ENCODE peak calls at places on chromosome 6, in four cellular contexts. I is IMR-90, N is HEK293T, U is K562. K is an unnamed sample.

GRCh38 chr6:14542670-14543366 is 425.2 kb downstream of the CD83 start:
- DNase-seq in I (peak), N (no peak), U (peak), K (peak)

GRCh38 chr6:119284861-119285521 is 64.6 kb downstream of the MAN1A1 start:
- DNase-seq in I (no peak), N (peak), U (peak), K (no peak)

GRCh38 chr6:14596410-14596809 is 478.8 kb downstream of the CD83 start:
- DNase-seq in I (peak), N (no peak), U (peak), K (no peak)

GRCh38 chr6:69973138-69973537 is 106.8 kb downstream of the COL19A1 start:
- DNase-seq in I (no peak), N (no peak), U (no peak), K (no peak)

GRCh38 chr6:155340464-155341129 is 26.3 kb upstream of the TFB1M start:
- DNase-seq in I (peak), N (no peak), U (no peak), K (no peak)

GRCh38 chr6:112470950-112471349 is 123.8 kb downstream of the RFPL4B start:
- DNase-seq in I (no peak), N (no peak), U (no peak), K (no peak)

GRCh38 chr6:7062445-7063162 is 45.2 kb upstream of the RREB1 start:
- DNase-seq in I (no peak), N (no peak), U (no peak), K (no peak)

GRCh38 chr6:56802570-56802969 is 152.3 kb upstream of the BEND6 start:
- DNase-seq in I (peak), N (no peak), U (no peak), K (no peak)

GRCh38 chr6:148358196-148358785 is 15.7 kb downstream of the SASH1 start:
- DNase-seq in I (peak), N (no peak), U (no peak), K (no peak)

GRCh38 chr6:1110164-1110563 is 201.7 kb upstream of the FOXQ1 start:
- DNase-seq in I (no peak), N (no peak), U (peak), K (no peak)

GRCh38 chr6:107647439-107647948 is 157.6 kb downstream of the SOBP start:
- DNase-seq in I (no peak), N (no peak), U (no peak), K (no peak)

GRCh38 chr6:91462236-91462635 is 875.4 kb upstream of the MAP3K7 start:
- DNase-seq in I (peak), N (no peak), U (no peak), K (no peak)

GRCh38 chr6:166612471-166612881 is 14.6 kb downstream of the RPS6KA2 start:
- DNase-seq in I (no peak), N (no peak), U (no peak), K (no peak)

GRCh38 chr6:150068786-150069648 is at the start of gene ULBP3:
- DNase-seq in I (peak), N (peak), U (peak), K (no peak)

GRCh38 chr6:157760589-157761330 is 62.3 kb upstream of the SNX9 start:
- DNase-seq in I (peak), N (no peak), U (peak), K (no peak)
- TF ChIP-seq BHLHE40 in I (no peak), N (no peak), U (no peak), K (no peak)

GRCh38 chr6:152726313-152726712 is 24.3 kb upstream of the VIP start:
- DNase-seq in I (no peak), N (no peak), U (no peak), K (no peak)

GRCh38 chr6:152720964-152721363 is 23.3 kb downstream of the MYCT1 start:
- DNase-seq in I (peak), N (no peak), U (no peak), K (no peak)

GRCh38 chr6:152727507-152727906 is 23.1 kb upstream of the VIP start:
- DNase-seq in I (no peak), N (no peak), U (peak), K (no peak)

GRCh38 chr6:152723398-152723797 is 25.7 kb downstream of the MYCT1 start:
- DNase-seq in I (peak), N (no peak), U (no peak), K (no peak)

GRCh38 chr6:152721956-152722355 is 24.3 kb downstream of the MYCT1 start:
- DNase-seq in I (no peak), N (no peak), U (no peak), K (no peak)
- TF ChIP-seq BHLHE40 in I (no peak), N (no peak), U (no peak), K (no peak)

GRCh38 chr6:160069050-160069454 is 52.6 kb upstream of the SLC22A1 start:
- DNase-seq in I (no peak), N (no peak), U (no peak), K (peak)

GRCh38 chr6:160068346-160068745 is 53.3 kb upstream of the SLC22A1 start:
- DNase-seq in I (no peak), N (no peak), U (no peak), K (no peak)

GRCh38 chr6:160067564-160067963 is 54.1 kb upstream of the SLC22A1 start:
- DNase-seq in I (no peak), N (no peak), U (no peak), K (no peak)

GRCh38 chr6:160063771-160064413 is 57.7 kb upstream of the SLC22A1 start:
- DNase-seq in I (no peak), N (no peak), U (no peak), K (no peak)

GRCh38 chr6:160065200-160065599 is 56.4 kb upstream of the SLC22A1 start:
- DNase-seq in I (no peak), N (no peak), U (no peak), K (no peak)
- TF ChIP-seq BHLHE40 in I (no peak), N (no peak), U (no peak), K (no peak)

GRCh38 chr6:10397756-10398438 is 17.0 kb downstream of the TFAP2A start:
- DNase-seq in I (no peak), N (no peak), U (no peak), K (no peak)

GRCh38 chr6:10399451-10399850 is 15.4 kb downstream of the TFAP2A start:
- DNase-seq in I (no peak), N (no peak), U (no peak), K (no peak)

GRCh38 chr6:10396775-10397174 is 18.1 kb downstream of the TFAP2A start:
- DNase-seq in I (no peak), N (no peak), U (no peak), K (no peak)

GRCh38 chr6:10400330-10400729 is 14.5 kb downstream of the TFAP2A start:
- DNase-seq in I (no peak), N (no peak), U (no peak), K (no peak)

GRCh38 chr6:10398439-10399218 is 16.2 kb downstream of the TFAP2A start:
- DNase-seq in I (no peak), N (no peak), U (no peak), K (no peak)
- TF ChIP-seq BHLHE40 in I (no peak), N (no peak), U (no peak), K (no peak)

GRCh38 chr6:36703081-36703606 is 5.5 kb downstream of the RAB44 start:
- DNase-seq in I (no peak), N (no peak), U (no peak), K (no peak)
- TF ChIP-seq BHLHE40 in I (no peak), N (no peak), U (no peak), K (no peak)

DNA sequence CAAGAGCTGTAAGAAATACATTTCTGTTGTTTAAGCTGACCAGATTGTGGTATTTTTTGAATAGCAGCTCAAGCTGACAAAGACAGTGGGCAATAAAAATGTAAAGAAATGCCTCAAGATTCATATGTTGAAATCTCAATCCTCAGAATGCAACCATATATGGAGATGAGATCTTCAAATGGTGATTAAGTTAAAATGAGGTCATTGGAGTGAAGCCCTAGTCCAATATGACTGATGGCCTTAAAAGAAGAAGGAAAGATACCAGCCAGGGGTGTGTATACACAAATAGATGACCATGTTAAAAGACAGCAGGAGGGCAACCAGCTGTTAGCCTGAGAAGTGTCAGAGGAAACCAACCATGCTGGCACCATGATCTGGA is 7.1 kb upstream of the DDO start:
- DNase-seq in I (no peak), N (no peak), U (no peak), K (no peak)
- TF ChIP-seq BHLHE40 in I (no peak), N (no peak), U (no peak), K (no peak)

GRCh38 chr6:138765896-138766487 is 7.6 kb upstream of the CCDC28A start:
- DNase-seq in I (peak), N (peak), U (peak), K (no peak)
- TF ChIP-seq BHLHE40 in I (no peak), N (no peak), U (no peak), K (no peak)

GRCh38 chr6:40950986-40951730 is 87.9 kb downstream of the UNC5CL start:
- DNase-seq in I (peak), N (no peak), U (no peak), K (no peak)

GRCh38 chr6:40955181-40955550 is 83.9 kb downstream of the UNC5CL start:
- DNase-seq in I (no peak), N (no peak), U (no peak), K (no peak)

GRCh38 chr6:40954446-40955180 is 84.4 kb downstream of the UNC5CL start:
- DNase-seq in I (no peak), N (no peak), U (no peak), K (no peak)

GRCh38 chr6:40956871-40957270 is 82.2 kb downstream of the UNC5CL start:
- DNase-seq in I (peak), N (no peak), U (no peak), K (no peak)

DNA sequence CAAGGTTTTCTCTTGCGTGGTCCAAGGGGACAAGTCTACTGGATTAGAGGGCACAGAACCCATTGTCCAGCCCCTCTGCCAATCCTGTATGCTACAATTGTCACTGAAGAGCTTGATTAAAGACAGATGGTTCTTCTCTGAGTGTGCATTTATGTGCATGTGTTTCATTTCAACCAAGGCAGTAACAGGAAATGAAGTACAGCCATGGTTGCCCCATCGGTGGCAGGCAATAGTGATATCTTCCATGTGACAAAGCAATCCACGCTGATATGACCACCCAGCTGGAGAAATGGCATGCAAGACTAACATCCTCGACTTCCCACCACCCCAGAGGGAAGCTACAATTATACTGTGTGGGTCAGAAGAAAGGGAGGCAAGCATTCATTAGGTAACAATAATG is 85.5 kb downstream of the UNC5CL start:
- DNase-seq in I (no peak), N (no peak), U (no peak), K (no peak)
- TF ChIP-seq BHLHE40 in I (no peak), N (no peak), U (no peak), K (no peak)

GRCh38 chr6:33739611-33740010 is 7.1 kb downstream of the IP6K3 start:
- DNase-seq in I (no peak), N (no peak), U (no peak), K (no peak)

GRCh38 chr6:33740794-33741193 is 5.9 kb downstream of the IP6K3 start:
- DNase-seq in I (no peak), N (no peak), U (no peak), K (no peak)

GRCh38 chr6:33738879-33739278 is 7.8 kb downstream of the IP6K3 start:
- DNase-seq in I (no peak), N (no peak), U (no peak), K (no peak)

GRCh38 chr6:33742092-33742491 is 4.6 kb downstream of the IP6K3 start:
- DNase-seq in I (no peak), N (no peak), U (peak), K (no peak)

GRCh38 chr6:33740204-33740608 is 6.5 kb downstream of the IP6K3 start:
- DNase-seq in I (no peak), N (no peak), U (no peak), K (no peak)
- TF ChIP-seq BHLHE40 in I (no peak), N (no peak), U (no peak), K (no peak)

GRCh38 chr6:124682751-124683150 is 279.5 kb upstream of the RNF217 start:
- DNase-seq in I (no peak), N (no peak), U (no peak), K (no peak)
- TF ChIP-seq BHLHE40 in I (no peak), N (no peak), U (no peak), K (no peak)